ENCODE peak calls at places on chromosomes 11 and 22, in seven cellular contexts. O, A, G, Z, N, U and L are unnamed samples.

GRCh38 chr11:92979176-92979575 is 9.7 kb downstream of the MTNR1B start:
- DNase-seq in O (no peak), A (no peak), G (no peak), Z (no peak), N (no peak), U (peak; percentile 17), L (no peak)

GRCh38 chr11:75024764-75025211 is 36.1 kb downstream of the NEU3 start:
- DNase-seq in O (no peak), A (no peak), G (no peak), Z (no peak), N (no peak), U (no peak), L (peak; percentile 49)

GRCh38 chr11:405323-405975 is 9.3 kb downstream of the SIGIRR start:
- DNase-seq in O (no peak), A (no peak), G (no peak), Z (no peak), N (no peak), U (no peak), L (no peak)

GRCh38 chr22:41777749-41778395 is 22.6 kb upstream of the CCDC134 start:
- DNase-seq in O (no peak), A (no peak), G (no peak), Z (no peak), N (no peak), U (no peak), L (no peak)

GRCh38 chr22:49031746-49032330 is 795.8 kb downstream of the BRD1 start:
- DNase-seq in O (no peak), A (no peak), G (no peak), Z (no peak), N (no peak), U (no peak), L (no peak)

GRCh38 chr11:133498969-133499368 is 33.3 kb downstream of the OPCML start:
- DNase-seq in O (no peak), A (no peak), G (no peak), Z (no peak), N (no peak), U (no peak), L (no peak)

GRCh38 chr11:16774920-16775603 is 36.6 kb downstream of the C11orf58 start:
- DNase-seq in O (no peak), A (no peak), G (no peak), Z (no peak), N (no peak), U (no peak), L (no peak)

GRCh38 chr22:36369922-36370781 is 17.6 kb downstream of the MYH9 start:
- DNase-seq in O (peak; percentile 57), A (no peak), G (no peak), Z (no peak), N (no peak), U (no peak), L (peak; percentile 71)

GRCh38 chr11:115132829-115133228 is 371.4 kb downstream of the CADM1 start:
- DNase-seq in O (no peak), A (no peak), G (no peak), Z (no peak), N (peak; percentile 17), U (no peak), L (no peak)

GRCh38 chr22:37431811-37432707 is 4.8 kb upstream of the ELFN2 start:
- DNase-seq in O (no peak), A (no peak), G (no peak), Z (no peak), N (peak; percentile 75), U (peak; percentile 94), L (no peak)

GRCh38 chr11:2577071-2578005 is 122.5 kb downstream of the KCNQ1OT1 start:
- DNase-seq in O (no peak), A (no peak), G (no peak), Z (no peak), N (no peak), U (no peak), L (no peak)

GRCh38 chr11:65577756-65578109 is 1.9 kb downstream of the EHBP1L1 start:
- DNase-seq in O (no peak), A (no peak), G (no peak), Z (no peak), N (no peak), U (no peak), L (no peak)

GRCh38 chr11:111347723-111348115 is 31.4 kb downstream of the POU2AF1 start:
- DNase-seq in O (no peak), A (no peak), G (no peak), Z (no peak), N (no peak), U (peak; percentile 43), L (no peak)

GRCh38 chr11:122038543-122038942 is 77.5 kb downstream of the BLID start:
- DNase-seq in O (no peak), A (no peak), G (no peak), Z (no peak), N (no peak), U (peak; percentile 83), L (no peak)

GRCh38 chr11:33718441-33718840 is 17.8 kb downstream of the CD59 start:
- DNase-seq in O (no peak), A (no peak), G (no peak), Z (no peak), N (no peak), U (no peak), L (no peak)

GRCh38 chr11:17277024-17277584 is 565 bp downstream of the NUCB2 start:
- DNase-seq in O (peak; percentile 16), A (peak; percentile 66), G (no peak), Z (no peak), N (peak; percentile 34), U (peak; percentile 44), L (peak; percentile 70)

GRCh38 chr11:108685419-108686161 is 20.7 kb downstream of the DDX10 start:
- DNase-seq in O (no peak), A (no peak), G (no peak), Z (no peak), N (no peak), U (no peak), L (no peak)

GRCh38 chr11:46237248-46238077 is 40.0 kb upstream of the CREB3L1 start:
- DNase-seq in O (peak; percentile 17), A (no peak), G (peak; percentile 24), Z (no peak), N (peak; percentile 93), U (peak; percentile 86), L (no peak)

GRCh38 chr11:110130642-110131238 is 37.5 kb downstream of the ZC3H12C start:
- DNase-seq in O (no peak), A (peak; percentile 100), G (no peak), Z (no peak), N (no peak), U (no peak), L (peak; percentile 91)

GRCh38 chr22:20000246-20001081 is 16.2 kb downstream of the ARVCF start:
- DNase-seq in O (no peak), A (no peak), G (no peak), Z (no peak), N (no peak), U (no peak), L (no peak)

GRCh38 chr11:126153999-126154398 is 57.5 kb downstream of the RPUSD4 start:
- DNase-seq in O (no peak), A (peak; percentile 59), G (no peak), Z (no peak), N (no peak), U (peak; percentile 67), L (peak; percentile 68)

GRCh38 chr22:34055525-34056200 is 135.4 kb upstream of the LARGE1 start:
- DNase-seq in O (no peak), A (no peak), G (no peak), Z (no peak), N (peak; percentile 7), U (no peak), L (no peak)

GRCh38 chr11:125280646-125281045 is 116.1 kb downstream of the PKNOX2 start:
- DNase-seq in O (no peak), A (no peak), G (no peak), Z (no peak), N (no peak), U (no peak), L (no peak)

GRCh38 chr11:99257131-99257530 is 236.4 kb downstream of the CNTN5 start:
- DNase-seq in O (no peak), A (no peak), G (no peak), Z (no peak), N (no peak), U (no peak), L (no peak)

GRCh38 chr11:15926071-15926470 is 430.3 kb downstream of the SOX6 start:
- DNase-seq in O (no peak), A (no peak), G (no peak), Z (no peak), N (no peak), U (no peak), L (no peak)

GRCh38 chr11:63680842-63681207 is 475 bp upstream of the RTN3 start:
- DNase-seq in O (no peak), A (no peak), G (no peak), Z (no peak), N (no peak), U (no peak), L (peak; percentile 91)

GRCh38 chr11:132817387-132817786 is 714.9 kb downstream of the OPCML start:
- DNase-seq in O (no peak), A (no peak), G (no peak), Z (no peak), N (no peak), U (no peak), L (no peak)

GRCh38 chr11:126114486-126115252 is 52.0 kb upstream of the CDON start:
- DNase-seq in O (no peak), A (peak; percentile 79), G (no peak), Z (no peak), N (no peak), U (no peak), L (peak; percentile 74)

GRCh38 chr22:48275412-48275811 is 1513.0 kb downstream of the TBC1D22A start:
- DNase-seq in O (no peak), A (no peak), G (no peak), Z (no peak), N (no peak), U (no peak), L (no peak)

GRCh38 chr11:44338031-44338430 is 28.1 kb upstream of the ALX4 start:
- DNase-seq in O (no peak), A (no peak), G (no peak), Z (no peak), N (no peak), U (no peak), L (no peak)

GRCh38 chr11:76282786-76283185 is 76.5 kb upstream of the WNT11 start:
- DNase-seq in O (no peak), A (no peak), G (no peak), Z (no peak), N (no peak), U (no peak), L (no peak)

GRCh38 chr22:45453764-45454163 is 40.3 kb downstream of the RIBC2 start:
- DNase-seq in O (no peak), A (no peak), G (no peak), Z (no peak), N (no peak), U (no peak), L (no peak)